ENCODE peak calls at places on chromosomes 3 and 15, in six cellular contexts. One of them, this sample, is unnamed.

GRCh38 chr15:93189562-93189961 is 100.6 kb upstream of the RGMA start:
- DNase-seq in GOT3: no peak
- DNase-seq in activated CD4-positive, alpha-beta T cell treated with anti-CD3 and anti-CD28 coated beads, Interleukin-2, amount 50 U/mL, for 24 hours: no peak
- DNase-seq in ACHN: no peak
- DNase-seq in RCC 7860: no peak
- DNase-seq in GM12892: no peak
- DNase-seq in this sample: no peak

GRCh38 chr3:113285226-113285625 is 73.9 kb downstream of the BOC start:
- DNase-seq in GOT3: no peak
- DNase-seq in activated CD4-positive, alpha-beta T cell treated with anti-CD3 and anti-CD28 coated beads, Interleukin-2, amount 50 U/mL, for 24 hours: no peak
- DNase-seq in ACHN: no peak
- DNase-seq in RCC 7860: no peak
- DNase-seq in GM12892: no peak
- DNase-seq in this sample: no peak

GRCh38 chr15:94033683-94034020 is 197.7 kb upstream of the MCTP2 start:
- DNase-seq in GOT3: no peak
- DNase-seq in activated CD4-positive, alpha-beta T cell treated with anti-CD3 and anti-CD28 coated beads, Interleukin-2, amount 50 U/mL, for 24 hours: no peak
- DNase-seq in ACHN: no peak
- DNase-seq in RCC 7860: no peak
- DNase-seq in GM12892: no peak
- DNase-seq in this sample: no peak

GRCh38 chr3:114770874-114771273 is 376.2 kb downstream of the ZBTB20 start:
- DNase-seq in GOT3: no peak
- DNase-seq in activated CD4-positive, alpha-beta T cell treated with anti-CD3 and anti-CD28 coated beads, Interleukin-2, amount 50 U/mL, for 24 hours: no peak
- DNase-seq in ACHN: no peak
- DNase-seq in RCC 7860: no peak
- DNase-seq in GM12892: no peak
- DNase-seq in this sample: peak

GRCh38 chr15:48946088-48946839 is 17.5 kb downstream of the SHC4 start:
- DNase-seq in GOT3: no peak
- DNase-seq in activated CD4-positive, alpha-beta T cell treated with anti-CD3 and anti-CD28 coated beads, Interleukin-2, amount 50 U/mL, for 24 hours: no peak
- DNase-seq in ACHN: peak
- DNase-seq in RCC 7860: peak
- DNase-seq in GM12892: no peak
- DNase-seq in this sample: peak

GRCh38 chr3:119497824-119498187 is 541 bp upstream of the TIMMDC1 start:
- DNase-seq in GOT3: no peak
- DNase-seq in activated CD4-positive, alpha-beta T cell treated with anti-CD3 and anti-CD28 coated beads, Interleukin-2, amount 50 U/mL, for 24 hours: no peak
- DNase-seq in ACHN: peak
- DNase-seq in RCC 7860: no peak
- DNase-seq in GM12892: no peak
- DNase-seq in this sample: peak

GRCh38 chr3:157865449-157865862 is 240.8 kb downstream of the SHOX2 start:
- DNase-seq in GOT3: no peak
- DNase-seq in activated CD4-positive, alpha-beta T cell treated with anti-CD3 and anti-CD28 coated beads, Interleukin-2, amount 50 U/mL, for 24 hours: peak
- DNase-seq in ACHN: peak
- DNase-seq in RCC 7860: no peak
- DNase-seq in GM12892: peak
- DNase-seq in this sample: no peak

GRCh38 chr3:3610581-3611298 is 188.5 kb upstream of the LRRN1 start:
- DNase-seq in GOT3: no peak
- DNase-seq in activated CD4-positive, alpha-beta T cell treated with anti-CD3 and anti-CD28 coated beads, Interleukin-2, amount 50 U/mL, for 24 hours: no peak
- DNase-seq in ACHN: no peak
- DNase-seq in RCC 7860: no peak
- DNase-seq in GM12892: no peak
- DNase-seq in this sample: no peak

GRCh38 chr15:27958911-27959598 is 140.1 kb downstream of the OCA2 start:
- DNase-seq in GOT3: no peak
- DNase-seq in activated CD4-positive, alpha-beta T cell treated with anti-CD3 and anti-CD28 coated beads, Interleukin-2, amount 50 U/mL, for 24 hours: no peak
- DNase-seq in ACHN: no peak
- DNase-seq in RCC 7860: no peak
- DNase-seq in GM12892: no peak
- DNase-seq in this sample: peak

GRCh38 chr3:16319307-16319706 is 54.3 kb downstream of the OXNAD1 start:
- DNase-seq in GOT3: no peak
- DNase-seq in activated CD4-positive, alpha-beta T cell treated with anti-CD3 and anti-CD28 coated beads, Interleukin-2, amount 50 U/mL, for 24 hours: peak
- DNase-seq in ACHN: peak
- DNase-seq in RCC 7860: no peak
- DNase-seq in GM12892: no peak
- DNase-seq in this sample: no peak

GRCh38 chr3:194487289-194488006 is 646 bp upstream of the ATP13A3 start:
- DNase-seq in GOT3: no peak
- DNase-seq in activated CD4-positive, alpha-beta T cell treated with anti-CD3 and anti-CD28 coated beads, Interleukin-2, amount 50 U/mL, for 24 hours: no peak
- DNase-seq in ACHN: no peak
- DNase-seq in RCC 7860: no peak
- DNase-seq in GM12892: peak
- DNase-seq in this sample: no peak

GRCh38 chr3:81516042-81516441 is 245.4 kb downstream of the GBE1 start:
- DNase-seq in GOT3: no peak
- DNase-seq in activated CD4-positive, alpha-beta T cell treated with anti-CD3 and anti-CD28 coated beads, Interleukin-2, amount 50 U/mL, for 24 hours: no peak
- DNase-seq in ACHN: no peak
- DNase-seq in RCC 7860: no peak
- DNase-seq in GM12892: no peak
- DNase-seq in this sample: no peak

GRCh38 chr3:9214599-9214998 is 34.8 kb downstream of the SRGAP3 start:
- DNase-seq in GOT3: no peak
- DNase-seq in activated CD4-positive, alpha-beta T cell treated with anti-CD3 and anti-CD28 coated beads, Interleukin-2, amount 50 U/mL, for 24 hours: no peak
- DNase-seq in ACHN: no peak
- DNase-seq in RCC 7860: no peak
- DNase-seq in GM12892: no peak
- DNase-seq in this sample: peak

GRCh38 chr15:69825941-69826817 is 271.5 kb downstream of the TLE3 start:
- DNase-seq in GOT3: no peak
- DNase-seq in activated CD4-positive, alpha-beta T cell treated with anti-CD3 and anti-CD28 coated beads, Interleukin-2, amount 50 U/mL, for 24 hours: no peak
- DNase-seq in ACHN: no peak
- DNase-seq in RCC 7860: no peak
- DNase-seq in GM12892: no peak
- DNase-seq in this sample: peak

GRCh38 chr3:13161021-13161759 is 88.0 kb upstream of the IQSEC1 start:
- DNase-seq in GOT3: no peak
- DNase-seq in activated CD4-positive, alpha-beta T cell treated with anti-CD3 and anti-CD28 coated beads, Interleukin-2, amount 50 U/mL, for 24 hours: no peak
- DNase-seq in ACHN: no peak
- DNase-seq in RCC 7860: no peak
- DNase-seq in GM12892: no peak
- DNase-seq in this sample: no peak